ENCODE peak calls at places on chromosomes 16 and 17, in four cellular contexts. One of them, this sample, is unnamed.

GRCh38 chr16:24734382-24734781 is 4.9 kb downstream of the TNRC6A start:
- DNase-seq in effector CD4-positive, alpha-beta T cell: no peak
- DNase-seq in RCC 7860: no peak
- DNase-seq in islet precursor cell: no peak
- DNase-seq in this sample: no peak

GRCh38 chr16:56140645-56141044 is 50.6 kb upstream of the GNAO1 start:
- DNase-seq in islet precursor cell: no peak
- DNase-seq in RCC 7860: no peak
- DNase-seq in effector CD4-positive, alpha-beta T cell: no peak
- DNase-seq in this sample: no peak

GRCh38 chr16:86572041-86572521 is 5.5 kb downstream of the FOXC2 start:
- DNase-seq in effector CD4-positive, alpha-beta T cell: no peak
- DNase-seq in RCC 7860: no peak
- DNase-seq in islet precursor cell: no peak
- DNase-seq in this sample: no peak

GRCh38 chr17:53837131-53837530 is 14.4 kb downstream of the KIF2B start:
- DNase-seq in RCC 7860: no peak
- DNase-seq in islet precursor cell: no peak
- DNase-seq in effector CD4-positive, alpha-beta T cell: no peak
- DNase-seq in this sample: no peak

GRCh38 chr17:49361129-49361901 is 735 bp downstream of the ZNF652 start:
- DNase-seq in RCC 7860: peak
- DNase-seq in effector CD4-positive, alpha-beta T cell: peak
- DNase-seq in islet precursor cell: peak
- DNase-seq in this sample: peak

GRCh38 chr17:6639651-6640535 is 618 bp downstream of the KIAA0753 start:
- DNase-seq in effector CD4-positive, alpha-beta T cell: no peak
- DNase-seq in islet precursor cell: peak
- DNase-seq in RCC 7860: no peak
- DNase-seq in this sample: no peak

GRCh38 chr17:76586741-76587487 is 1.3 kb upstream of the ST6GALNAC2 start:
- DNase-seq in effector CD4-positive, alpha-beta T cell: no peak
- DNase-seq in RCC 7860: no peak
- DNase-seq in islet precursor cell: peak
- DNase-seq in this sample: no peak

GRCh38 chr16:48317614-48318013 is 67.6 kb downstream of the SIAH1 start:
- DNase-seq in effector CD4-positive, alpha-beta T cell: no peak
- DNase-seq in RCC 7860: peak
- DNase-seq in islet precursor cell: peak
- DNase-seq in this sample: no peak

GRCh38 chr17:5049314-5049819 is 14.1 kb upstream of the SLC52A1 start:
- DNase-seq in islet precursor cell: peak
- DNase-seq in RCC 7860: no peak
- DNase-seq in effector CD4-positive, alpha-beta T cell: peak
- DNase-seq in this sample: no peak

GRCh38 chr17:62761884-62762283 is 46.2 kb downstream of the MARCHF10 start:
- DNase-seq in effector CD4-positive, alpha-beta T cell: no peak
- DNase-seq in RCC 7860: no peak
- DNase-seq in islet precursor cell: peak
- DNase-seq in this sample: no peak

GRCh38 chr17:48637323-48638260 is 11.4 kb upstream of the HOXB9 start:
- DNase-seq in RCC 7860: peak
- DNase-seq in effector CD4-positive, alpha-beta T cell: no peak
- DNase-seq in islet precursor cell: peak
- DNase-seq in this sample: no peak

GRCh38 chr17:73652886-73653480 is 8.7 kb upstream of the SDK2 start:
- DNase-seq in effector CD4-positive, alpha-beta T cell: no peak
- DNase-seq in islet precursor cell: peak
- DNase-seq in RCC 7860: no peak
- DNase-seq in this sample: no peak

GRCh38 chr16:88584676-88585075 is 14.5 kb downstream of the ZC3H18 start:
- DNase-seq in islet precursor cell: no peak
- DNase-seq in effector CD4-positive, alpha-beta T cell: no peak
- DNase-seq in RCC 7860: no peak
- DNase-seq in this sample: no peak

GRCh38 chr17:22464041-22464440 is 771.7 kb downstream of the KCNJ18 start:
- DNase-seq in effector CD4-positive, alpha-beta T cell: no peak
- DNase-seq in islet precursor cell: no peak
- DNase-seq in RCC 7860: no peak
- DNase-seq in this sample: no peak

GRCh38 chr16:13478991-13479390 is 441.0 kb upstream of the ERCC4 start:
- DNase-seq in islet precursor cell: no peak
- DNase-seq in RCC 7860: no peak
- DNase-seq in effector CD4-positive, alpha-beta T cell: no peak
- DNase-seq in this sample: no peak

GRCh38 chr17:79009397-79010303 is at the start of gene CANT1:
- DNase-seq in effector CD4-positive, alpha-beta T cell: peak
- DNase-seq in RCC 7860: peak
- DNase-seq in islet precursor cell: peak
- DNase-seq in this sample: peak

GRCh38 chr17:48457080-48457836 is 27.2 kb upstream of the SKAP1 start:
- DNase-seq in effector CD4-positive, alpha-beta T cell: peak
- DNase-seq in RCC 7860: peak
- DNase-seq in islet precursor cell: peak
- DNase-seq in this sample: peak

GRCh38 chr17:40836020-40836419 is 13.6 kb upstream of the KRT10 start:
- DNase-seq in RCC 7860: no peak
- DNase-seq in islet precursor cell: no peak
- DNase-seq in effector CD4-positive, alpha-beta T cell: no peak
- DNase-seq in this sample: no peak

GRCh38 chr17:59349178-59349577 is 17.7 kb downstream of the YPEL2 start:
- DNase-seq in islet precursor cell: peak
- DNase-seq in RCC 7860: no peak
- DNase-seq in effector CD4-positive, alpha-beta T cell: no peak
- DNase-seq in this sample: no peak

GRCh38 chr17:71260366-71260765 is 860.5 kb upstream of the SOX9 start:
- DNase-seq in effector CD4-positive, alpha-beta T cell: no peak
- DNase-seq in RCC 7860: no peak
- DNase-seq in islet precursor cell: no peak
- DNase-seq in this sample: no peak

GRCh38 chr16:49351119-49351518 is 22.5 kb upstream of the C16orf78 start:
- DNase-seq in effector CD4-positive, alpha-beta T cell: no peak
- DNase-seq in RCC 7860: no peak
- DNase-seq in islet precursor cell: peak
- DNase-seq in this sample: no peak

GRCh38 chr16:70430667-70431536 is 8.0 kb downstream of the ST3GAL2 start:
- DNase-seq in RCC 7860: peak
- DNase-seq in effector CD4-positive, alpha-beta T cell: peak
- DNase-seq in islet precursor cell: peak
- DNase-seq in this sample: peak

GRCh38 chr17:44375196-44376017 is 11.8 kb upstream of the FAM171A2 start:
- DNase-seq in islet precursor cell: no peak
- DNase-seq in effector CD4-positive, alpha-beta T cell: no peak
- DNase-seq in RCC 7860: no peak
- DNase-seq in this sample: no peak

GRCh38 chr16:51181495-51181795 is 30.4 kb upstream of the SALL1 start:
- DNase-seq in islet precursor cell: no peak
- DNase-seq in effector CD4-positive, alpha-beta T cell: no peak
- DNase-seq in RCC 7860: no peak
- DNase-seq in this sample: no peak

GRCh38 chr16:1026057-1026783 is 44.6 kb downstream of the SOX8 start:
- DNase-seq in islet precursor cell: no peak
- DNase-seq in RCC 7860: no peak
- DNase-seq in effector CD4-positive, alpha-beta T cell: no peak
- DNase-seq in this sample: no peak

GRCh38 chr16:53849585-53849984 is 145.6 kb downstream of the FTO start:
- DNase-seq in islet precursor cell: no peak
- DNase-seq in effector CD4-positive, alpha-beta T cell: no peak
- DNase-seq in RCC 7860: no peak
- DNase-seq in this sample: no peak

GRCh38 chr16:15856901-15857778 is at the start of gene MYH11:
- DNase-seq in islet precursor cell: peak
- DNase-seq in RCC 7860: no peak
- DNase-seq in effector CD4-positive, alpha-beta T cell: no peak
- DNase-seq in this sample: no peak

GRCh38 chr16:11303405-11304138 is 22.4 kb upstream of the PRM1 start:
- DNase-seq in effector CD4-positive, alpha-beta T cell: no peak
- DNase-seq in RCC 7860: no peak
- DNase-seq in islet precursor cell: no peak
- DNase-seq in this sample: no peak

GRCh38 chr17:78873519-78874340 is 29.3 kb downstream of the CEP295NL start:
- DNase-seq in islet precursor cell: no peak
- DNase-seq in effector CD4-positive, alpha-beta T cell: no peak
- DNase-seq in RCC 7860: no peak
- DNase-seq in this sample: no peak

This sample was measured in stimulated activated naive B cell treated with anti-CD40 and anti-IgM and Interleukin-4, amounts not matched to agents 10 μg/mL and 1 μg/mL and 100 μg/mL, for 72 hours.